ENCODE peak calls at places on chromosomes 16 and 17, in four cellular contexts. J is body of pancreas; D is aorta; I is effector memory CD4-positive, alpha-beta T cell. U is an unnamed sample.

GRCh38 chr17:68460096-68460495 is 2.8 kb upstream of the WIPI1 start:
- DNase-seq in J (no peak), D (no peak), I (no peak), U (no peak)

GRCh38 chr17:81150379-81151038 is 14.8 kb upstream of the PVALEF start:
- DNase-seq in J (no peak), D (no peak), I (no peak), U (no peak)

GRCh38 chr16:4381072-4381934 is 9.7 kb downstream of the VASN start:
- DNase-seq in J (peak), D (peak), I (no peak), U (no peak)

GRCh38 chr16:69105501-69106361 is at the start of gene HAS3:
- DNase-seq in J (peak), D (peak), I (no peak), U (peak)

GRCh38 chr17:52027081-52027480 is 131.4 kb downstream of the CA10 start:
- DNase-seq in J (no peak), D (no peak), I (no peak), U (peak)

GRCh38 chr17:2238432-2239169 is 65.0 kb downstream of the SMG6 start:
- DNase-seq in J (no peak), D (no peak), I (no peak), U (no peak)

GRCh38 chr17:75813081-75814020 is 28.7 kb downstream of the UNK start:
- DNase-seq in J (no peak), D (peak), I (no peak), U (no peak)

GRCh38 chr17:29613371-29613837 is 9.3 kb downstream of the CORO6 start:
- DNase-seq in J (peak), D (peak), I (peak), U (peak)

GRCh38 chr16:66425651-66426050 is 1.4 kb upstream of the BEAN1 start:
- DNase-seq in J (no peak), D (no peak), I (no peak), U (peak)

GRCh38 chr17:78970834-78971763 is 8.6 kb downstream of the LGALS3BP start:
- DNase-seq in J (peak), D (peak), I (peak), U (peak)

GRCh38 chr16:20904507-20905079 is 4.0 kb downstream of the LYRM1 start:
- DNase-seq in J (no peak), D (no peak), I (peak), U (no peak)

GRCh38 chr16:16150117-16150877 is 73.0 kb downstream of the ABCC6 start:
- DNase-seq in J (peak), D (peak), I (no peak), U (peak)

GRCh38 chr17:2195729-2196128 is 107.9 kb downstream of the SMG6 start:
- DNase-seq in J (no peak), D (no peak), I (no peak), U (no peak)

GRCh38 chr17:36743130-36743529 is 141.7 kb downstream of the MRM1 start:
- DNase-seq in J (no peak), D (peak), I (no peak), U (peak)

GRCh38 chr16:50702725-50703124 is 9.3 kb downstream of the NOD2 start:
- DNase-seq in J (no peak), D (no peak), I (no peak), U (no peak)

GRCh38 chr17:65074778-65075250 is 18.3 kb upstream of the GNA13 start:
- DNase-seq in J (peak), D (no peak), I (no peak), U (peak)

GRCh38 chr17:35141681-35142466 is at the start of gene NLE1:
- DNase-seq in J (peak), D (peak), I (peak), U (peak)

GRCh38 chr17:1764274-1764673 is 2.4 kb downstream of the SERPINF1 start:
- DNase-seq in J (peak), D (peak), I (peak), U (no peak)

GRCh38 chr16:8958344-8958808 is 5.3 kb downstream of the USP7 start:
- DNase-seq in J (no peak), D (peak), I (peak), U (peak)

GRCh38 chr17:35713069-35713728 is 18.2 kb upstream of the RASL10B start:
- DNase-seq in J (peak), D (no peak), I (no peak), U (no peak)

GRCh38 chr17:13833921-13834320 is 232.2 kb upstream of the HS3ST3A1 start:
- DNase-seq in J (no peak), D (no peak), I (no peak), U (no peak)

GRCh38 chr17:69141802-69142472 is at the start of gene ABCA6:
- DNase-seq in J (no peak), D (no peak), I (no peak), U (no peak)

GRCh38 chr16:85650864-85651811 is 37.6 kb downstream of the GINS2 start:
- DNase-seq in J (peak), D (no peak), I (no peak), U (no peak)

GRCh38 chr16:31453255-31454204 is 5.8 kb upstream of the ARMC5 start:
- DNase-seq in J (no peak), D (no peak), I (no peak), U (peak)

GRCh38 chr17:68182016-68182315 is 65.9 kb upstream of the AMZ2 start:
- DNase-seq in J (no peak), D (no peak), I (no peak), U (no peak)

GRCh38 chr16:81478876-81479496 is 34.4 kb downstream of the CMIP start:
- DNase-seq in J (peak), D (no peak), I (no peak), U (no peak)

GRCh38 chr17:45320931-45321461 is 4.2 kb upstream of the MAP3K14 start:
- DNase-seq in J (no peak), D (no peak), I (no peak), U (no peak)

GRCh38 chr17:42819939-42820535 is 4.0 kb downstream of the BECN1 start:
- DNase-seq in J (peak), D (peak), I (peak), U (peak)

GRCh38 chr17:36851230-36851629 is 86.0 kb upstream of the LHX1 start:
- DNase-seq in J (no peak), D (peak), I (no peak), U (no peak)

GRCh38 chr17:5031365-5032082 is 3.7 kb downstream of the SLC52A1 start:
- DNase-seq in J (peak), D (peak), I (peak), U (peak)

GRCh38 chr17:74987418-74987908 is at the start of gene CDR2L:
- DNase-seq in J (peak), D (peak), I (peak), U (peak)

GRCh38 chr16:68096491-68096890 is 11.3 kb downstream of the NFATC3 start:
- DNase-seq in J (no peak), D (no peak), I (no peak), U (no peak)

GRCh38 chr16:70738083-70738977 is 52.5 kb upstream of the MTSS2 start:
- DNase-seq in J (no peak), D (peak), I (no peak), U (peak)

GRCh38 chr16:70745536-70746025 is 55.4 kb downstream of the VAC14 start:
- DNase-seq in J (no peak), D (no peak), I (no peak), U (no peak)

GRCh38 chr17:39775075-39775474 is 37.3 kb downstream of the GRB7 start:
- DNase-seq in J (no peak), D (no peak), I (no peak), U (peak)

GRCh38 chr17:39772415-39772814 is 34.7 kb downstream of the GRB7 start:
- DNase-seq in J (no peak), D (no peak), I (no peak), U (peak)

GRCh38 chr17:39769974-39770587 is 32.3 kb downstream of the GRB7 start:
- DNase-seq in J (no peak), D (no peak), I (peak), U (peak)

GRCh38 chr17:39774043-39774442 is 36.3 kb downstream of the GRB7 start:
- DNase-seq in J (no peak), D (no peak), I (no peak), U (peak)

DNA sequence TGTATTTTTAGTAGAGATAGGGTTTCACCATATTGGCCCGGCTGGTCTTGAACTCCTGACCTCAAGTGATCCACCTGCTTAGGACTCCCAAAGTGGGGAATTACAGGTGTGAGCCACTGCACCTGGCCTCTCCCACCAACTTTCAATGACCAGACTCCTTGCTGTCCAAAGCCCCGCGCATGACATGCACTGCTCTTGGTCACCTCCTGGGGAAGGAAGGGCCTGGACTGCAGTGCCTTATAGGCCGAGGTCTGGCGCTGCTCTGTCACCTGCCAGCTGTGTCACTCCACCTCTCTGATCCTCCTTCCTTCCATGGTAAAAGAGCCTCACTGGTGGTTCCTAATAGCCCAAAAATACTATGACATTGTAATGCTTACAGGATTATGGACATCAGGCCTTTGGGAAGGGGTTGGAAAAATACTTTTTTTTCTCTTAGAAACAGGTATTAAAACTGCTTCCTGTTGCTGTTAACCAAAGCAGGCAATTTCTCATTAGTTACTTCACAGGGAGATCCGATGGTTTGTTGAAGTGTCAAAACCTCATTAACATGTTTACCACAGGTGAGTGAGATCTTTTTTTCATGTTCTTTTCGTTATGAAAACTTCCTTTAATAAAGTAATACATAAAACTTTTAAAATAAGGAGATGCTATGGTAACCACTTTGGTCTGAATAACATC is 35.4 kb downstream of the GRB7 start:
- DNase-seq in J (no peak), D (no peak), I (no peak), U (peak)
- H3K27ac ChIP-seq in J (no peak), D (no peak), I (peak), U (no peak)

DNA sequence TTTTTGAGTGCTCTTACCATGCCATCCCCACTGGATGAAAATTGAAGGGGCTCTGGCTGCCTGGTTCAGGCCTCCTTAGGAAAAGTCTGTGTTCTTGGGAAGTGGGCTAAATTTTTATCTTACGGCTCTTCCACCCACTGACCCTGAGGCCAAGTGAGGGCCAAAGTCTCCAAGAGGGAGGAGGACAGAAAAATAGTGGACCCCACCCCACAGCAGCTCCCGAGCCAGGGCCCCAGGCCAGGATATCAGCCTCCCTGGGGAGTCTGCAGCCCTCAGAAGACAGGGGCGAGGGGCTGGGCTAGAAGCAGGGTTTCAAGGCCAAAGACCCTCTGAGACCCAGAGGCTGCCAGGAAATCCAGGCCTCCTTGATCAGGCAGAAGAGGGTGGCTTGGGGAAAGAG is 156.2 kb downstream of the ZNF423 start:
- DNase-seq in J (no peak), D (no peak), I (no peak), U (peak)
- H3K27ac ChIP-seq in J (no peak), D (peak), I (no peak), U (peak)

GRCh38 chr17:17539591-17539990 is 43.4 kb upstream of the RASD1 start:
- DNase-seq in J (no peak), D (no peak), I (no peak), U (no peak)
- H3K27ac ChIP-seq in J (no peak), D (no peak), I (no peak), U (no peak)

GRCh38 chr17:77894126-77894956 is 64.2 kb upstream of the TNRC6C start:
- DNase-seq in J (no peak), D (peak), I (no peak), U (no peak)
- H3K27ac ChIP-seq in J (no peak), D (no peak), I (no peak), U (no peak)

GRCh38 chr16:58497935-58498334 is 2.0 kb upstream of the NDRG4 start:
- DNase-seq in J (no peak), D (peak), I (no peak), U (peak)

GRCh38 chr16:58497468-58497867 is 2.5 kb upstream of the NDRG4 start:
- DNase-seq in J (no peak), D (no peak), I (no peak), U (peak)

GRCh38 chr16:58494981-58495860 is 4.7 kb upstream of the NDRG4 start:
- DNase-seq in J (peak), D (peak), I (peak), U (peak)

GRCh38 chr16:58493756-58494431 is 6.0 kb upstream of the NDRG4 start:
- DNase-seq in J (no peak), D (peak), I (no peak), U (no peak)

DNA sequence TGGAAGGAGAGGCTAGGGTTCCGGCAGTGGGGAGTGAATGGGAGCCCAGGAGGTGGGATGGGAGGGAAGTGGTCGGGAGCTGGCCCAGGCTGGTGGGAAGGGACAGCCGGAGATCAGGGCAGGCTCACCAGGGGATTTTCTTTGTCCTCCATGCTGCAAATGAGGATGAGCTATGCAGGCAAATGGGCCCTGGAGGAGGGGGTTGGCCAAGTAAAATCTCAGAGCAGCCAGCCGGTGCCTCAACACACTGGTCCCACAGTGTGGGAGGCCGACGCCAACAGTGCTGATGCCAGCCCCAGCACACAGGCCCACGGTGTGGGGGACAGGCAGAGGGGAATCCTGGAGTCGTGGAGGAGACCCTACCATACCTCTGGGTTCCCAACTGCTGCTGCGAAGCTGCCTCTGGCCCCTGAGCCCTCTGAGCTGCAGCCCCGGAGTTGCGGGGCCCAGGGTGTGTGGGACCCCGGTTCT is 4.0 kb upstream of the NDRG4 start:
- DNase-seq in J (no peak), D (peak), I (no peak), U (peak)
- H3K27ac ChIP-seq in J (no peak), D (no peak), I (no peak), U (peak)

DNA sequence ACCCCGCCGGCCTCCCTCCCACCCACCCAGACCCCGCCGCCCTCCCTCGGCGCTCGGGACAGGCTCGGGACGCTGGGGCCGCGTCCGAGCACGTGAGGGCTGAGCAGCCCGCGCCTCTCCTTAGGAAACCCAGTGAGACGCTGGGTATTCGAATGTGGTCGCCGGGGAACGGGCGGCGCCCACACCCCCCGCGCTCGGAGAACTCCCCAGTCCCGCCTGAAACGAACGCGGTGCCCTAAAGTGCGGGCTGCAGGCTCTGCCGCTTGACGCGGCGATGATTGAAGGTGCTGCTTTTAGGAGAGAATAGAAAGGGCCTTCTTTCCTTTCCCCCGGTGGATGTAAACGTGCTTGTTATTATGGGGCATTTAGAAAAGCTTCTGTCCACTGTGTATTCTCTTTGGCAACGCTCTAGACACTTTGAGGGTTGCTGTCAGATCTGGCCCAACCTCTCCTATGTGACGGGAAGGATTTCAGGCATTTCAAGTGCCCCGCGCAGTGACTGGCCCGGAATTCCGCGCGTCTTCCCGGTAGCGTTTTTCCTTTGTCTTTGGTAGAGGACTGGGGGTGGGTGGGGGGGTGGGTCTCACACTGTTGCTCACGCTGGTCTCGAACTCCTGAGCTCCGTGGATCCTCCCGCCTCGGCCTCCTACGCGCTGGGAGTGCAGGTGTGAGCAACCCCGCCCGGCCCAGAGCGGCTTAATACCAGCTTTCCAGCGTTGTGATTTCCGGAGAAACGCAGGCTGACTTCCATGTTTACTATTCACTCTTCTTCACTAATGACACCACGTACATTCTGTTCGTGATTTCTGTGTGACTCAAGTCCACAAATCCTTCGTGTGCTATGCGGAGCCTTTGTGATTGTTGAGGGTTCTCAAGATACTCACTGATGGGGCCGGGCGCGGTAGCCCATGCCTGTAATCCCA is 21.8 kb upstream of the FOXK2 start:
- DNase-seq in J (peak), D (peak), I (peak), U (peak)
- H3K27ac ChIP-seq in J (peak), D (peak), I (peak), U (no peak)

DNA sequence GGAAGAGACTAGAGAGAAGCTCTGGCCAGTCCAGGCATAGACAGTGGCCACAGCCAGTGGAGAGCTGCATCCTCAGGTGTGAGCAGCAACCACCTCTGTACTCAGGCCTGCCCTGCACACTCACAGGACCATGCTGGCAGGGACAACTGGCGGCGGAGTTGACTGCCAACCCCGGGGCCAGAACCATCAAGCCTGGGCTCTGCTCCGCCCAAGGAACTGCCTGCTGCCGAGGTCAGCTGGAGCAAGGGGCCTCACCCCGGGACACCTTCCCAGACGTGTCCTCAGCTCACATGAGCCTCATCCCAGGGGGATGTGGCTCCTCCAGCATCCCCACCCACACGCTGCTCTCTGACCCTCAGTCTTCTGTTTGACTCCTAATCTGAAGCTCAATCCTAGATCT is 3.2 kb downstream of the RHBDF1 start:
- DNase-seq in J (no peak), D (no peak), I (no peak), U (no peak)
- H3K27ac ChIP-seq in J (no peak), D (no peak), I (no peak), U (no peak)

GRCh38 chr16:14043278-14043677 is 27.8 kb upstream of the MRTFB start:
- DNase-seq in J (no peak), D (no peak), I (no peak), U (no peak)
- H3K27ac ChIP-seq in J (no peak), D (no peak), I (no peak), U (no peak)